ENCODE peak calls at places on chromosomes 5 and 9, in seven cellular contexts. One of them, this sample, is unnamed.

GRCh38 chr5:135446615-135447014 is 533 bp downstream of the DCANP1 start:
- DNase-seq in H1: no peak
- DNase-seq in K562: no peak
- DNase-seq in A549: no peak
- DNase-seq in IMR-90: no peak
- DNase-seq in GM12878: no peak
- DNase-seq in SK-N-SH: no peak
- DNase-seq in this sample: no peak

GRCh38 chr9:75644649-75645048 is 245.8 kb upstream of the PCSK5 start:
- DNase-seq in SK-N-SH: no peak
- DNase-seq in A549: no peak
- DNase-seq in K562: no peak
- DNase-seq in GM12878: no peak
- DNase-seq in H1: no peak
- DNase-seq in IMR-90: no peak
- DNase-seq in this sample: no peak

GRCh38 chr9:93593144-93593655 is 16.8 kb downstream of the PHF2 start:
- DNase-seq in A549: no peak
- DNase-seq in GM12878: no peak
- DNase-seq in IMR-90: no peak
- DNase-seq in K562: no peak
- DNase-seq in SK-N-SH: no peak
- DNase-seq in H1: no peak
- DNase-seq in this sample: no peak

GRCh38 chr5:151243564-151243963 is 9.4 kb upstream of the GM2A start:
- DNase-seq in GM12878: no peak
- DNase-seq in A549: no peak
- DNase-seq in SK-N-SH: no peak
- DNase-seq in K562: no peak
- DNase-seq in H1: no peak
- DNase-seq in IMR-90: no peak
- DNase-seq in this sample: no peak

GRCh38 chr9:28287413-28287812 is 714.1 kb upstream of the C9orf72 start:
- DNase-seq in H1: no peak
- DNase-seq in IMR-90: no peak
- DNase-seq in K562: no peak
- DNase-seq in SK-N-SH: peak; percentile 11
- DNase-seq in A549: no peak
- DNase-seq in GM12878: no peak
- DNase-seq in this sample: no peak

GRCh38 chr9:15513335-15513734 is 2.6 kb upstream of the PSIP1 start:
- DNase-seq in SK-N-SH: peak; percentile 31
- DNase-seq in K562: peak; percentile 16
- DNase-seq in A549: peak; percentile 53
- DNase-seq in IMR-90: no peak
- DNase-seq in GM12878: no peak
- DNase-seq in H1: peak; percentile 36
- DNase-seq in this sample: peak; percentile 32

GRCh38 chr5:158209219-158209908 is 350.4 kb upstream of the CLINT1 start:
- DNase-seq in GM12878: no peak
- DNase-seq in A549: no peak
- DNase-seq in SK-N-SH: no peak
- DNase-seq in H1: no peak
- DNase-seq in K562: no peak
- DNase-seq in IMR-90: no peak
- DNase-seq in this sample: no peak

GRCh38 chr5:158897444-158898160 is 202.1 kb downstream of the EBF1 start:
- DNase-seq in K562: no peak
- DNase-seq in SK-N-SH: no peak
- DNase-seq in H1: no peak
- DNase-seq in A549: no peak
- DNase-seq in GM12878: no peak
- DNase-seq in IMR-90: no peak
- DNase-seq in this sample: no peak

GRCh38 chr9:3794005-3794404 is 268.2 kb upstream of the RFX3 start:
- DNase-seq in H1: no peak
- DNase-seq in A549: no peak
- DNase-seq in SK-N-SH: no peak
- DNase-seq in GM12878: no peak
- DNase-seq in K562: no peak
- DNase-seq in IMR-90: peak; percentile 15
- DNase-seq in this sample: peak; percentile 88

GRCh38 chr5:54738118-54738972 is 220.8 kb downstream of the SNX18 start:
- DNase-seq in IMR-90: peak; percentile 69
- DNase-seq in GM12878: no peak
- DNase-seq in A549: no peak
- DNase-seq in SK-N-SH: no peak
- DNase-seq in H1: no peak
- DNase-seq in K562: peak; percentile 43
- DNase-seq in this sample: no peak

GRCh38 chr5:31640573-31640972 is 1.6 kb downstream of the PDZD2 start:
- DNase-seq in IMR-90: no peak
- DNase-seq in SK-N-SH: no peak
- DNase-seq in K562: no peak
- DNase-seq in H1: no peak
- DNase-seq in A549: no peak
- DNase-seq in GM12878: no peak
- DNase-seq in this sample: no peak

GRCh38 chr9:99093492-99093791 is 11.5 kb upstream of the TGFBR1 start:
- DNase-seq in K562: peak; percentile 37
- DNase-seq in IMR-90: no peak
- DNase-seq in H1: no peak
- DNase-seq in GM12878: no peak
- DNase-seq in A549: no peak
- DNase-seq in SK-N-SH: no peak
- DNase-seq in this sample: no peak

GRCh38 chr9:12718482-12719026 is 25.4 kb downstream of the TYRP1 start:
- DNase-seq in GM12878: no peak
- DNase-seq in IMR-90: peak; percentile 44
- DNase-seq in SK-N-SH: no peak
- DNase-seq in H1: peak; percentile 43
- DNase-seq in A549: no peak
- DNase-seq in K562: no peak
- DNase-seq in this sample: no peak

GRCh38 chr9:108274971-108275370 is 580.8 kb downstream of the ACTL7B start:
- DNase-seq in SK-N-SH: no peak
- DNase-seq in A549: no peak
- DNase-seq in GM12878: no peak
- DNase-seq in H1: no peak
- DNase-seq in IMR-90: no peak
- DNase-seq in K562: no peak
- DNase-seq in this sample: no peak

GRCh38 chr5:6525910-6526309 is 77.3 kb downstream of the UBE2QL1 start:
- DNase-seq in GM12878: no peak
- DNase-seq in K562: peak; percentile 65
- DNase-seq in A549: peak; percentile 38
- DNase-seq in SK-N-SH: peak; percentile 77
- DNase-seq in IMR-90: peak; percentile 1
- DNase-seq in H1: no peak
- DNase-seq in this sample: peak; percentile 21

GRCh38 chr5:152634596-152634995 is 229.5 kb upstream of the NMUR2 start:
- DNase-seq in SK-N-SH: no peak
- DNase-seq in H1: no peak
- DNase-seq in K562: no peak
- DNase-seq in GM12878: no peak
- DNase-seq in IMR-90: no peak
- DNase-seq in A549: no peak
- DNase-seq in this sample: no peak

GRCh38 chr5:171524461-171524860 is 105.0 kb downstream of the FGF18 start:
- DNase-seq in K562: no peak
- DNase-seq in A549: no peak
- DNase-seq in H1: no peak
- DNase-seq in IMR-90: no peak
- DNase-seq in SK-N-SH: peak; percentile 89
- DNase-seq in GM12878: no peak
- DNase-seq in this sample: no peak

GRCh38 chr5:173378727-173379126 is 50.5 kb upstream of the STC2 start:
- DNase-seq in GM12878: no peak
- DNase-seq in A549: no peak
- DNase-seq in K562: no peak
- DNase-seq in H1: no peak
- DNase-seq in IMR-90: no peak
- DNase-seq in SK-N-SH: no peak
- DNase-seq in this sample: no peak
- TF ChIP-seq RFX5 in GM12878: no peak
- TF ChIP-seq RFX5 in A549: no peak
- TF ChIP-seq RFX5 in K562: no peak
- TF ChIP-seq RFX5 in H1: no peak
- TF ChIP-seq RFX5 in IMR-90: no peak
- TF ChIP-seq RFX5 in SK-N-SH: no peak
- TF ChIP-seq RFX5 in this sample: no peak

GRCh38 chr5:163248856-163249255 is 188.5 kb upstream of the CCNG1 start:
- DNase-seq in GM12878: no peak
- DNase-seq in K562: no peak
- DNase-seq in A549: no peak
- DNase-seq in H1: no peak
- DNase-seq in SK-N-SH: no peak
- DNase-seq in IMR-90: no peak
- DNase-seq in this sample: no peak
- TF ChIP-seq RFX5 in GM12878: no peak
- TF ChIP-seq RFX5 in K562: no peak
- TF ChIP-seq RFX5 in A549: no peak
- TF ChIP-seq RFX5 in H1: no peak
- TF ChIP-seq RFX5 in SK-N-SH: no peak
- TF ChIP-seq RFX5 in IMR-90: no peak
- TF ChIP-seq RFX5 in this sample: no peak

GRCh38 chr9:123614503-123615258 is 258.7 kb downstream of the CRB2 start:
- DNase-seq in A549: no peak
- DNase-seq in K562: no peak
- DNase-seq in GM12878: no peak
- DNase-seq in SK-N-SH: no peak
- DNase-seq in IMR-90: no peak
- DNase-seq in H1: no peak
- DNase-seq in this sample: no peak
- TF ChIP-seq RFX5 in A549: no peak
- TF ChIP-seq RFX5 in K562: no peak
- TF ChIP-seq RFX5 in GM12878: no peak
- TF ChIP-seq RFX5 in SK-N-SH: no peak
- TF ChIP-seq RFX5 in IMR-90: no peak
- TF ChIP-seq RFX5 in H1: no peak
- TF ChIP-seq RFX5 in this sample: no peak

GRCh38 chr5:116572375-116573278 is 2.0 kb downstream of the SEMA6A start:
- DNase-seq in GM12878: no peak
- DNase-seq in A549: peak; percentile 5
- DNase-seq in IMR-90: no peak
- DNase-seq in SK-N-SH: peak; percentile 78
- DNase-seq in K562: no peak
- DNase-seq in H1: no peak
- DNase-seq in this sample: no peak
- TF ChIP-seq RFX5 in GM12878: no peak
- TF ChIP-seq RFX5 in A549: no peak
- TF ChIP-seq RFX5 in IMR-90: no peak
- TF ChIP-seq RFX5 in SK-N-SH: no peak
- TF ChIP-seq RFX5 in K562: no peak
- TF ChIP-seq RFX5 in H1: no peak
- TF ChIP-seq RFX5 in this sample: no peak

GRCh38 chr9:80467632-80468031 is 895.9 kb downstream of the TLE4 start:
- DNase-seq in GM12878: no peak
- DNase-seq in A549: no peak
- DNase-seq in K562: no peak
- DNase-seq in SK-N-SH: no peak
- DNase-seq in IMR-90: peak; percentile 26
- DNase-seq in H1: no peak
- DNase-seq in this sample: no peak
- TF ChIP-seq RFX5 in GM12878: no peak
- TF ChIP-seq RFX5 in A549: no peak
- TF ChIP-seq RFX5 in K562: no peak
- TF ChIP-seq RFX5 in SK-N-SH: no peak
- TF ChIP-seq RFX5 in IMR-90: no peak
- TF ChIP-seq RFX5 in H1: no peak
- TF ChIP-seq RFX5 in this sample: no peak

GRCh38 chr9:37746448-37747270 is 6.9 kb upstream of the TRMT10B start:
- DNase-seq in IMR-90: peak; percentile 86
- DNase-seq in K562: no peak
- DNase-seq in SK-N-SH: peak; percentile 37
- DNase-seq in H1: no peak
- DNase-seq in GM12878: no peak
- DNase-seq in A549: no peak
- DNase-seq in this sample: no peak
- TF ChIP-seq RFX5 in IMR-90: no peak
- TF ChIP-seq RFX5 in K562: no peak
- TF ChIP-seq RFX5 in SK-N-SH: no peak
- TF ChIP-seq RFX5 in H1: no peak
- TF ChIP-seq RFX5 in GM12878: no peak
- TF ChIP-seq RFX5 in A549: no peak
- TF ChIP-seq RFX5 in this sample: no peak

DNA sequence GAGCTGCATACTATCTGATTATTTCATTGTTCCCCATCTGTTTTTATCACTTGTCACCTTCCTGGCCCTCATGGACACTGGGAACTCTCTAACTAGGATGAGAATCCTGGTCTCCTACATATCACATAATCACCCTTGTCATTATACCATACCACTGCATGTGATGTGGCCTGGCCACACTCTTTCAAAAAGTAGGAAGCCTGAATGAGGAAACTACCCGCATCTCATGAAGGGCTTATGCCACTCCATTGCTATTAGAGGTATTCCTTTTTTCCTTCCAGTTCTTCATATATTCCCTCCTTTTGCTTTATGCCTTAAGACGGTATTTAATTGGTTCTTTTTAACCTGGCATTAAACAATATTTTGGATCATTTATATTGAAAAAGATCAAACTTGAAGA is 1341.4 kb upstream of the NUDT12 start:
- DNase-seq in K562: no peak
- DNase-seq in A549: no peak
- DNase-seq in SK-N-SH: no peak
- DNase-seq in IMR-90: no peak
- DNase-seq in GM12878: no peak
- DNase-seq in H1: no peak
- DNase-seq in this sample: no peak
- TF ChIP-seq RFX5 in K562: no peak
- TF ChIP-seq RFX5 in A549: no peak
- TF ChIP-seq RFX5 in SK-N-SH: no peak
- TF ChIP-seq RFX5 in IMR-90: no peak
- TF ChIP-seq RFX5 in GM12878: no peak
- TF ChIP-seq RFX5 in H1: no peak
- TF ChIP-seq RFX5 in this sample: no peak

GRCh38 chr5:145949474-145949873 is 13.1 kb downstream of the SH3RF2 start:
- DNase-seq in GM12878: no peak
- DNase-seq in SK-N-SH: no peak
- DNase-seq in K562: no peak
- DNase-seq in H1: no peak
- DNase-seq in A549: no peak
- DNase-seq in IMR-90: no peak
- DNase-seq in this sample: no peak

GRCh38 chr5:145948047-145948446 is 11.7 kb downstream of the SH3RF2 start:
- DNase-seq in GM12878: no peak
- DNase-seq in IMR-90: no peak
- DNase-seq in H1: no peak
- DNase-seq in A549: no peak
- DNase-seq in SK-N-SH: no peak
- DNase-seq in K562: no peak
- DNase-seq in this sample: no peak

GRCh38 chr5:145946112-145946861 is 9.9 kb downstream of the SH3RF2 start:
- DNase-seq in K562: no peak
- DNase-seq in H1: no peak
- DNase-seq in GM12878: peak; percentile 27
- DNase-seq in A549: peak; percentile 66
- DNase-seq in IMR-90: peak; percentile 84
- DNase-seq in SK-N-SH: peak; percentile 14
- DNase-seq in this sample: peak; percentile 77

GRCh38 chr5:145948921-145949320 is 12.5 kb downstream of the SH3RF2 start:
- DNase-seq in K562: no peak
- DNase-seq in GM12878: no peak
- DNase-seq in IMR-90: no peak
- DNase-seq in H1: no peak
- DNase-seq in A549: no peak
- DNase-seq in SK-N-SH: no peak
- DNase-seq in this sample: no peak

GRCh38 chr5:145947581-145947980 is 11.2 kb downstream of the SH3RF2 start:
- DNase-seq in H1: no peak
- DNase-seq in GM12878: no peak
- DNase-seq in A549: no peak
- DNase-seq in K562: no peak
- DNase-seq in SK-N-SH: no peak
- DNase-seq in IMR-90: no peak
- DNase-seq in this sample: no peak
- TF ChIP-seq RFX5 in H1: no peak
- TF ChIP-seq RFX5 in GM12878: no peak
- TF ChIP-seq RFX5 in A549: no peak
- TF ChIP-seq RFX5 in K562: no peak
- TF ChIP-seq RFX5 in SK-N-SH: no peak
- TF ChIP-seq RFX5 in IMR-90: no peak
- TF ChIP-seq RFX5 in this sample: no peak